ENCODE peak calls at places on chromosome 2, in ten cellular contexts. C, I, L, D, U, V, K, B, N and Y are unnamed samples.
A peak's percentile ranks its signal among the peaks of the same experiment; 100 is the strongest.

GRCh38 chr2:240916571-240917008 is 10.5 kb downstream of the CROCC2 start:
- DNase-seq in C (peak; percentile 67), I (peak; percentile 89), L (peak; percentile 81), D (no peak), U (no peak), V (peak; percentile 54), K (peak; percentile 71), B (peak; percentile 61), N (peak; percentile 55), Y (no peak)

GRCh38 chr2:166573393-166573792 is 79.3 kb upstream of the SCN7A start:
- DNase-seq in C (peak; percentile 80), I (no peak), L (no peak), D (no peak), U (no peak), V (no peak), K (no peak), B (no peak), N (peak; percentile 87), Y (no peak)

GRCh38 chr2:24111407-24111861 is 11.7 kb downstream of the PFN4 start:
- DNase-seq in C (no peak), I (no peak), L (no peak), D (no peak), U (no peak), V (no peak), K (no peak), B (no peak), N (peak; percentile 63), Y (no peak)

GRCh38 chr2:174856447-174856846 is 92.2 kb upstream of the CHRNA1 start:
- DNase-seq in C (no peak), I (no peak), L (no peak), D (no peak), U (no peak), V (no peak), K (no peak), B (no peak), N (no peak), Y (no peak)

GRCh38 chr2:122643725-122644329 is 888.4 kb downstream of the TSN start:
- DNase-seq in C (no peak), I (no peak), L (no peak), D (no peak), U (no peak), V (no peak), K (peak; percentile 8), B (no peak), N (peak; percentile 97), Y (peak; percentile 89)

GRCh38 chr2:97751752-97752151 is 38.4 kb downstream of the ZAP70 start:
- DNase-seq in C (no peak), I (no peak), L (no peak), D (no peak), U (no peak), V (no peak), K (no peak), B (no peak), N (peak; percentile 29), Y (no peak)

GRCh38 chr2:195326537-195326936 is 330.5 kb upstream of the SLC39A10 start:
- DNase-seq in C (no peak), I (no peak), L (no peak), D (no peak), U (no peak), V (no peak), K (no peak), B (no peak), N (no peak), Y (no peak)

GRCh38 chr2:218452079-218452478 is 33.2 kb downstream of the VIL1 start:
- DNase-seq in C (no peak), I (no peak), L (no peak), D (no peak), U (no peak), V (no peak), K (no peak), B (no peak), N (no peak), Y (no peak)

GRCh38 chr2:9799011-9799596 is 44.2 kb upstream of the TAF1B start:
- DNase-seq in C (no peak), I (no peak), L (no peak), D (no peak), U (peak; percentile 12), V (no peak), K (no peak), B (no peak), N (no peak), Y (no peak)

GRCh38 chr2:190255668-190256067 is 64.0 kb downstream of the HIBCH start:
- DNase-seq in C (no peak), I (no peak), L (no peak), D (no peak), U (no peak), V (no peak), K (no peak), B (no peak), N (no peak), Y (no peak)

GRCh38 chr2:134621939-134622705 is 96.7 kb downstream of the TMEM163 start:
- DNase-seq in C (no peak), I (no peak), L (no peak), D (no peak), U (no peak), V (no peak), K (no peak), B (no peak), N (no peak), Y (no peak)

GRCh38 chr2:221573430-221574230 is 1.5 kb upstream of the EPHA4 start:
- DNase-seq in C (peak; percentile 96), I (peak; percentile 88), L (peak; percentile 85), D (no peak), U (no peak), V (peak; percentile 81), K (no peak), B (peak; percentile 85), N (peak; percentile 76), Y (no peak)

DNA sequence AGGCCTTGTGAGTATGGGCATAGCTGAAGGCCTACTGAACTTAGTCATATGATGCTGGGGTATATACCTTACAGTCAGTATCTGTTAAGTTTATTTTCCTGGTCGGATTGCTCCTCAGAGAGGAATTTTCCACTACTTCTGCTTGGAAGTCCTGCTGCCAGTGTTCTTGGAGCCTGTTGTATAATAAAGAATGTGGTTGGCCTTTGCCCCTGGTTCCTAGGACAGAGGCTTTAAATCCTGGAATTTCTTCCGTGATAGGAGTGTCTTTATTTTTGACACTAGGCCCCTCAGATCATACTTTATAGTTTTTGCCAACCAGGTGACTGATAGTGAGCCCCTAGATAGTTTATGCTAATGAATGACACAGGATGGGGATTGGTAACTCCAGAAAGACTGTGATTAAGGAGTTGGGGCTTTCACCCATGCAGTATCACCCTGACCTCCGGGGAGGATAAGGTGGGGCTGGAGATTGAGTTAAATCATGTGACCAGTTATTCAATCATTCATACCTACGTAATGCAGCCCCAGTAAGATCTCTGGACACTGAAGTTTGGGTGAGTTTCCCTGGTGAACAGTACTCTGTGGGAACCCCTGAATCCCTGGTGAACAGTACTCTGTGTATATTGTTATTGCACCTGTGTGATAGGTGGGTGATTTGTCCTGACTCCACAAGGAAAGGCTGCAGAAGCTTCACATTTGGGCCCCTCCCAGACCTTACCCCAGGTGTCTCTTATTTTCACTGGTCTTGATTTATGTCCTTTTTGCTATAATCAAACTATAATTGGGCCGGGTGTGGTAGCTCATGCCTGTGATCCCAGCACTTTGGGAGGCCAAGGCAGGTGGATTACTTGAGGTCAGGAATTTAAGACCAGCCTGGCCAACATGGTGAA is 56.9 kb downstream of the COMMD1 start:
- DNase-seq in C (no peak), I (no peak), L (no peak), D (no peak), U (no peak), V (no peak), K (no peak), B (no peak), N (no peak), Y (no peak)
- H3K4me3 ChIP-seq in C (no peak overlapping the region), I (no peak overlapping the region), L (no peak overlapping the region), D (no peak overlapping the region), U (no peak overlapping the region), V (no peak overlapping the region), K (no peak overlapping the region), B (no peak overlapping the region), N (no peak overlapping the region), Y (no peak overlapping the region)

GRCh38 chr2:88211005-88211808 is 41.1 kb downstream of the THNSL2 start:
- DNase-seq in C (no peak), I (no peak), L (no peak), D (no peak), U (no peak), V (no peak), K (no peak), B (no peak), N (no peak), Y (no peak)

GRCh38 chr2:88214631-88215030 is 44.5 kb downstream of the THNSL2 start:
- DNase-seq in C (no peak), I (no peak), L (no peak), D (no peak), U (no peak), V (no peak), K (no peak), B (no peak), N (no peak), Y (no peak)

GRCh38 chr2:88211809-88212154 is 41.6 kb downstream of the THNSL2 start:
- DNase-seq in C (no peak), I (no peak), L (no peak), D (no peak), U (no peak), V (no peak), K (no peak), B (no peak), N (no peak), Y (no peak)

GRCh38 chr2:88210132-88211004 is 40.2 kb downstream of the THNSL2 start:
- DNase-seq in C (no peak), I (no peak), L (no peak), D (no peak), U (no peak), V (no peak), K (no peak), B (no peak), N (no peak), Y (no peak)

GRCh38 chr2:88212251-88212790 is 42.2 kb downstream of the THNSL2 start:
- DNase-seq in C (peak; percentile 77), I (no peak), L (no peak), D (no peak), U (no peak), V (no peak), K (no peak), B (no peak), N (peak; percentile 33), Y (no peak)
- TF ChIP-seq CTCF in C (peak; percentile 77), I (peak; percentile 46), L (no peak), D (peak; percentile 39), U (peak; percentile 45), V (no peak), K (peak; percentile 65), B (no peak), N (peak; percentile 68), Y (peak; percentile 46)

DNA sequence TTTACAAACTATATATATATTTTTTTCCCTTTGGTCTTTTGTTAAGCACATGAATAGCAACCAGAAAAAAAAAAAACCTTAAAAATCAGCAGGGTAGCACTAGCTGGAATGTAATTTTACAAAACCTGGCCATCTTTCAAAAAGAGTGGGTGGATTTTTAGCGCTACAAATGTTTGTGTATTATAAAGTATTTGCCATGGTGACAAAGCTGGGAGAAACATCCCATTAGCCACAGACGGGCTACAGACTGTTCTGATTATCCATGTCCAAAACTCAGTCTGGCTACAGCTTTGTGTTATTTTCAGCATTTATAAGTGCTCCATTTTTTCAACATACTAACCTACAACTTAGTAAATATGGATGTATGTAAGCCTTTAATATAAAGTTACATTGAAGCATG is 249.5 kb upstream of the TANK start:
- DNase-seq in C (no peak), I (no peak), L (no peak), D (no peak), U (no peak), V (no peak), K (peak; percentile 77), B (no peak), N (no peak), Y (no peak)
- H3K4me3 ChIP-seq in C (no peak overlapping the region), I (no peak overlapping the region), L (no peak overlapping the region), D (no peak overlapping the region), U (no peak overlapping the region), V (no peak overlapping the region), K (no peak overlapping the region), B (no peak overlapping the region), N (no peak overlapping the region), Y (no peak overlapping the region)

GRCh38 chr2:227473019-227473461 is 1.1 kb downstream of the AGFG1 start:
- DNase-seq in C (no peak), I (no peak), L (no peak), D (no peak), U (no peak), V (no peak), K (no peak), B (no peak), N (peak; percentile 34), Y (no peak)
- TF ChIP-seq CTCF in C (no peak), I (no peak), L (no peak), D (no peak), U (no peak), V (no peak), K (no peak), B (no peak), N (no peak), Y (no peak)